ENCODE peak calls at places on chromosomes 16 and 17, in eight cellular contexts. X is Peyer's patch, U is gastrocnemius medialis, Z is adrenal gland, R is uterus, H is A549, T is prostate gland, P is IMR-90. V is an unnamed sample.
A peak's percentile ranks its signal among the peaks of the same experiment; 100 is the strongest.

GRCh38 chr17:17994271-17994670 is 21.6 kb downstream of the DRC3 start:
- DNase-seq in X (no peak), U (no peak), Z (peak; percentile 87), R (no peak), H (peak; percentile 62), T (no peak), P (no peak), V (no peak)

GRCh38 chr17:40514013-40514875 is 12.8 kb upstream of the TNS4 start:
- DNase-seq in X (no peak), U (no peak), Z (no peak), R (no peak), H (no peak), T (no peak), P (no peak), V (no peak)

GRCh38 chr17:76713765-76714164 is 3.0 kb upstream of the MXRA7 start:
- DNase-seq in X (peak; percentile 30), U (no peak), Z (no peak), R (no peak), H (no peak), T (no peak), P (no peak), V (no peak)

GRCh38 chr16:29909398-29909797 is 9.1 kb downstream of the ASPHD1 start:
- DNase-seq in X (no peak), U (no peak), Z (no peak), R (no peak), H (no peak), T (no peak), P (peak; percentile 65), V (no peak)

GRCh38 chr17:30031214-30031869 is 85.3 kb upstream of the NSRP1 start:
- DNase-seq in X (no peak), U (no peak), Z (no peak), R (no peak), H (no peak), T (no peak), P (no peak), V (no peak)

GRCh38 chr17:14303343-14304221 is 2.7 kb downstream of the HS3ST3B1 start:
- DNase-seq in X (no peak), U (no peak), Z (no peak), R (no peak), H (no peak), T (no peak), P (no peak), V (no peak)

GRCh38 chr16:9256196-9256595 is 164.8 kb downstream of the HAPSTR1 start:
- DNase-seq in X (peak; percentile 54), U (no peak), Z (no peak), R (no peak), H (peak; percentile 31), T (no peak), P (no peak), V (peak; percentile 33)

GRCh38 chr16:23188911-23189310 is 6.4 kb downstream of the SCNN1G start:
- DNase-seq in X (no peak), U (no peak), Z (no peak), R (no peak), H (no peak), T (no peak), P (no peak), V (no peak)

GRCh38 chr17:51869387-51869786 is 289.1 kb downstream of the CA10 start:
- DNase-seq in X (no peak), U (no peak), Z (no peak), R (no peak), H (no peak), T (no peak), P (no peak), V (no peak)

GRCh38 chr17:72996791-72997190 is 95.7 kb downstream of the SLC39A11 start:
- DNase-seq in X (no peak), U (no peak), Z (peak; percentile 21), R (no peak), H (no peak), T (no peak), P (no peak), V (no peak)

GRCh38 chr17:46744441-46744840 is 74.1 kb downstream of the WNT3 start:
- DNase-seq in X (no peak), U (no peak), Z (no peak), R (no peak), H (no peak), T (no peak), P (no peak), V (no peak)

GRCh38 chr17:55433629-55434422 is 12.2 kb upstream of the MMD start:
- DNase-seq in X (no peak), U (no peak), Z (no peak), R (no peak), H (peak; percentile 80), T (peak; percentile 77), P (peak; percentile 96), V (peak; percentile 61)

GRCh38 chr16:88651276-88651988 is 579 bp upstream of the CYBA start:
- DNase-seq in X (no peak), U (peak; percentile 45), Z (peak; percentile 81), R (peak; percentile 27), H (no peak), T (no peak), P (no peak), V (no peak)

DNA sequence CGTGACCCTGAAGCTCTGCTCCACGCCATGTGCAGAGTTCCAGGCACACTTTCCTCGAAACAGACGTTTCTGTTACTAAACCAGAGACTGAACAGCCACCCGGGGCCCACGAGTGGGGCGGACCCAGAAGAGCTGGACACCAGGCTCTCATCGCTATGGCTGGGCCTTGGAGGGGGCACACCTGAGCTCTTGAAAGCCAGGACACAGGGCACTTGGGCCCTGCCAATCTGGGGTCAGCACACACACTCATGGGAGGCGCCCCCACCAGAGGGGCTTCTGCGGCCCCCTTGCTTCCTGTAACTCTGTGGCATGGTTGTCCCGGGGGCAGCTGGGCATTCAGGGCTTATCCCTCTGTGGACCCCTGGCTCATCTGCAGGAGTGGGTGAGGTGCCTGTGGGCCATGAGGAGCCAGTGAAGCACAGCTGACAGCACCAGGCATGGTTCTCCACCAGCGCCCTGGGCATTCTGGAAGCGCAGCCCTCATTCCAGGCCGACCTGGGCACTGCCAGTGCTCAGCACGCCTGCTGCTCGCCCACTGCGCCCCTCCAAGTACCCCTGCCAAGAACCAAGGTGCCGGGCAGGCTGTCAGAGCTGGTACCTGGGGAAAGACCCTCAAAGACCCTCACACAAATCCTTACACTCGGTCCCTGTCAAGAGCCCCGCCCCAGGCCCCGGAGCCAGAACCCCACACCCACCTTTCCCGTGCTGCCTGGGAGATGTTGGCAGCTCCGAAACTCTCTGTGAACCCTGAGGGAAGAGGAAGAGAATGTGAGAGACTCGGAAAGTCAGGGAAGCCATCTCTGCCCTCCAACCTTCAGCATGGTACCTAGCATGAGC is 61.1 kb downstream of the IL21R start:
- DNase-seq in X (no peak), U (no peak), Z (no peak), R (no peak), H (no peak), T (no peak), P (no peak), V (no peak)
- TF ChIP-seq POLR2A in X (no peak), U (no peak), Z (no peak), R (no peak), H (no peak), T (no peak), P (no peak), V (no peak)

DNA sequence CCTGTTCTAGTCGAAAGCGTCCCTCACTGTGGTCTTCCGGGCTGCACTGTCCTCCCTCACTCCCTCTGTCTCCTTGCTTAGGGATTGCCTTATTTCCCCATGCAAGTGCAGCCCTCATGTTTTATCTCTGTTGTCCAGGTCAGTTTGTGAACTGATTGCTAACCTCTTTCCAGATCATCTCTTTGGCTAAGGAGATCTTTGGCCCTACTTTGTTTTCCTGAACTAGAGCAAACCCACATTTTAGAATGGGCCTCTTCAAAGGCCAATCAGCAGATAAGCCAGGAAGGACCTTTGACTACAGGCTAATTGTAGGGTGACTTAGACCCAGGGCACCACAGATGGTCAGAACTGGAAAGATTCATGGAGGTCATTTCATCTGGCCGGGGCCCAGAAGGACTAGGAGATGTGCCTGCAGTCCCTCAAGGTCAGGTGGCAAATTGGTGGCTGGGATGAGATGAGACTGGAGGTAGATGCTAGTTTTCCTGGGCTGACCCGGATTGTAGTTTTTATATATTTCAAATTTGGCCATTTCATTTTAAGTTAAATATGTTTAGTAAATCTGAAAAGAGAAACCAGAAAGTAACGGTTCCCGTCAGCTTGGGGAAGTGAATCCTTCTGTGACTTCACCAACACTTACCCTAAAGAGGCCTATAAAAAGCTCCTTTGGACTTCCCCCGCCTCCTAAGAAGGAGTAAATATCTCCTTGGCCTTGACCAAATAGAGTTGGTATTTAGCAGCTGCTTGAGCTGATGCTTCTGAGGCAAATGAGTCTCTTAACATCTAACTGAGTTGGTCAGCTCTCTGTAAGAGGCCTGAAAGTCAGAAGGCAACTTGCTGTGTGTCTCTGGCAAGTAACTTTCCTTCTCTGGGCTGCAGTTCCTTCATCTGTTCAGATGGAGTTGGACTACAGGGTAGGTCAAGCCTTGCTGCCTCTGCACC is 6.3 kb upstream of the SLC25A19 start:
- DNase-seq in X (no peak), U (no peak), Z (peak; percentile 72), R (no peak), H (no peak), T (no peak), P (no peak), V (no peak)
- TF ChIP-seq POLR2A in X (no peak), U (no peak), Z (no peak), R (no peak), H (no peak), T (no peak), P (no peak), V (no peak)

GRCh38 chr16:79601092-79601977 is 798 bp upstream of the MAF start:
- DNase-seq in X (peak; percentile 84), U (peak; percentile 69), Z (peak; percentile 84), R (peak; percentile 66), H (peak; percentile 19), T (peak; percentile 48), P (no peak), V (no peak)
- TF ChIP-seq POLR2A in X (peak; percentile 90), U (peak; percentile 77), Z (peak; percentile 81), R (no peak), H (no peak), T (peak; percentile 32), P (no peak), V (no peak)

DNA sequence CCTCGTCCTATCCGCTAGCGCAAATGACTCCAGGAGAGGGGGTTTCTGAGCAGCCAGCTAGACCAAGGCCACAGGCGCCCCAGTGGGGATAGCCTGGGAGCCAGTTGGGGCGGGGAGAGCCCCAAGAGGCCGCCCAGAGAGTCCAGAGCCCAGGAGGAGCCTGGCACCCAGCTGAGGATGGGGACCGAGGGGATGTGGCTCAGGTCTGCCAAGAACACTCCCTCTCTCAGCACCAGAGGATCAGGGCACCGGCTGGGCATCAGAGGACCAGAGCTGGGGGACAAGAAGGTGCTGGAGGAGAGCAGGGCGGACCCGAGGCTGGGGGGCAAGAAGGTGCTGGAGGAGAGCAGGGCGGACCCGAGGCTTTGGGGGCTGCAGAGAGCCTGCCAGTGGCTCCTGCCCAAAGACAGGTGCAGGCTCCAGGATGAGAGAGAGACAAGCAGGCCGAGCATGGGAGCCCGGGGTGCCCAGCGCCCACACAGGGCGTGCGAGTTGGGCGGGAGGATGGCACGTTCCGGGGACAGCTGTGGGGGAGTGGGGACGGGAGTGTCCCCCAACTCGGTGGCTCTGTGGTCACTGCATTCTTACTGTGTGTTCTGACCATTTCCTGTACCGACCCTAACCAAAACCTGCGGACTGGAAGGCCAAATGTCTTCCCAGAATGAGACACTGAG is 39.4 kb downstream of the TIMM22 start:
- DNase-seq in X (no peak), U (no peak), Z (no peak), R (no peak), H (no peak), T (no peak), P (no peak), V (no peak)
- TF ChIP-seq POLR2A in X (no peak), U (no peak), Z (no peak), R (no peak), H (no peak), T (no peak), P (no peak), V (no peak)

V was measured in H54.